ENCODE peak calls at places on chromosomes 1 and 21, in five cellular contexts. C is colonic mucosa, H is upper lobe of left lung, Q is PC-3, G is kidney. U is an unnamed sample.

GRCh38 chr1:88302843-88303486 is 381.1 kb upstream of the PKN2 start:
- DNase-seq in C (no peak), G (no peak), H (no peak), Q (peak; percentile 51), U (no peak)

GRCh38 chr1:96416111-96416595 is 305.4 kb upstream of the PTBP2 start:
- DNase-seq in C (no peak), Q (peak; percentile 84), G (no peak), H (no peak), U (no peak)

GRCh38 chr1:25247829-25248754 is 838 bp upstream of the RSRP1 start:
- DNase-seq in Q (no peak), H (no peak), G (no peak), C (no peak), U (no peak)

GRCh38 chr1:199463521-199464127 is 563.9 kb upstream of the NR5A2 start:
- DNase-seq in C (peak; percentile 24), G (no peak), Q (peak; percentile 67), H (no peak), U (no peak)

GRCh38 chr1:52801011-52801410 is 41.5 kb upstream of the ZYG11A start:
- DNase-seq in C (no peak), H (no peak), G (no peak), Q (no peak), U (no peak)

GRCh38 chr1:246114369-246114768 is 392.7 kb downstream of the SMYD3 start:
- DNase-seq in Q (no peak), C (no peak), H (no peak), G (no peak), U (no peak)

GRCh38 chr1:92929461-92929860 is 31.8 kb downstream of the DIPK1A start:
- DNase-seq in C (no peak), Q (peak; percentile 6), H (no peak), G (no peak), U (no peak)

GRCh38 chr21:35297665-35298064 is 248.6 kb upstream of the RUNX1 start:
- DNase-seq in C (no peak), H (no peak), Q (no peak), G (no peak), U (no peak)

GRCh38 chr1:154972517-154973343 is 1.8 kb upstream of the CKS1B start:
- DNase-seq in Q (peak; percentile 99), G (peak; percentile 94), C (peak; percentile 70), H (no peak), U (no peak)

GRCh38 chr1:188715566-188715965 is 1762.1 kb downstream of the BRINP3 start:
- DNase-seq in H (no peak), Q (peak; percentile 25), G (no peak), C (no peak), U (no peak)

GRCh38 chr1:94803517-94804441 is 16.4 kb upstream of the SLC44A3 start:
- DNase-seq in G (no peak), Q (no peak), C (peak; percentile 49), H (no peak), U (no peak)

GRCh38 chr1:224203243-224204016 is 20.4 kb downstream of the DEGS1 start:
- DNase-seq in C (peak; percentile 26), H (no peak), G (peak; percentile 90), Q (peak; percentile 71), U (no peak)

GRCh38 chr1:180842052-180842451 is 70.6 kb upstream of the KIAA1614 start:
- DNase-seq in Q (no peak), C (no peak), H (no peak), G (no peak), U (no peak)

GRCh38 chr1:240086726-240087125 is 5.0 kb upstream of the FMN2 start:
- DNase-seq in C (no peak), H (no peak), G (no peak), Q (peak; percentile 89), U (no peak)

GRCh38 chr1:53681647-53682368 is 57.2 kb downstream of the GLIS1 start:
- DNase-seq in Q (peak; percentile 71), C (peak; percentile 81), G (no peak), H (no peak), U (peak; percentile 21)

GRCh38 chr1:229768232-229768631 is 142.2 kb downstream of the URB2 start:
- DNase-seq in Q (no peak), H (no peak), C (no peak), G (no peak), U (no peak)

GRCh38 chr1:42259059-42259738 is 75.8 kb downstream of the FOXJ3 start:
- DNase-seq in G (no peak), Q (no peak), C (no peak), H (no peak), U (no peak)

GRCh38 chr1:203598736-203599135 is 27.9 kb upstream of the ATP2B4 start:
- DNase-seq in Q (no peak), H (no peak), G (no peak), C (no peak), U (no peak)

GRCh38 chr1:29389533-29390041 is 153.3 kb downstream of the PTPRU start:
- DNase-seq in Q (no peak), C (peak; percentile 2), G (no peak), H (no peak), U (no peak)

GRCh38 chr1:160797861-160798273 is 1.9 kb downstream of the LY9 start:
- DNase-seq in H (no peak), Q (peak; percentile 37), G (no peak), C (no peak), U (peak; percentile 63)
- H3K4me1 ChIP-seq in H (no peaks in the 10 kb centered on the region), Q (peaks cover 7% of the 10 kb centered on the region), G (no peaks in the 10 kb centered on the region), C (no peaks in the 10 kb centered on the region), U (peaks cover 48% of the 10 kb centered on the region)

GRCh38 chr21:41858466-41859296 is 20.5 kb downstream of the PRDM15 start:
- DNase-seq in G (no peak), H (no peak), Q (no peak), C (no peak), U (no peak)
- H3K36me3 ChIP-seq in G (peaks cover 4% of the 10 kb centered on the region), H (peaks cover 28% of the 10 kb centered on the region), Q (peaks cover 12% of the 10 kb centered on the region), C (no peaks in the 10 kb centered on the region), U (peaks cover 14% of the 10 kb centered on the region)

GRCh38 chr1:234981758-234982157 is 146.9 kb downstream of the TOMM20 start:
- DNase-seq in H (no peak), Q (no peak), C (no peak), G (no peak), U (no peak)
- H3K4me1 ChIP-seq in H (peaks cover 87% of the 10 kb centered on the region), Q (peaks cover 61% of the 10 kb centered on the region), C (peaks cover 32% of the 10 kb centered on the region), G (peaks cover 71% of the 10 kb centered on the region), U (peaks cover 42% of the 10 kb centered on the region)

GRCh38 chr1:68128157-68128556 is 77.7 kb upstream of the DIRAS3 start:
- DNase-seq in Q (no peak), H (no peak), G (no peak), C (no peak), U (no peak)

GRCh38 chr1:68136187-68136586 is 85.8 kb upstream of the DIRAS3 start:
- DNase-seq in C (no peak), Q (peak; percentile 79), G (no peak), H (no peak), U (no peak)

GRCh38 chr1:68128820-68129219 is 78.4 kb upstream of the DIRAS3 start:
- DNase-seq in Q (no peak), H (no peak), C (no peak), G (no peak), U (no peak)

GRCh38 chr1:68132426-68133130 is 82.2 kb upstream of the DIRAS3 start:
- DNase-seq in G (no peak), C (no peak), H (no peak), Q (peak; percentile 38), U (no peak)

DNA sequence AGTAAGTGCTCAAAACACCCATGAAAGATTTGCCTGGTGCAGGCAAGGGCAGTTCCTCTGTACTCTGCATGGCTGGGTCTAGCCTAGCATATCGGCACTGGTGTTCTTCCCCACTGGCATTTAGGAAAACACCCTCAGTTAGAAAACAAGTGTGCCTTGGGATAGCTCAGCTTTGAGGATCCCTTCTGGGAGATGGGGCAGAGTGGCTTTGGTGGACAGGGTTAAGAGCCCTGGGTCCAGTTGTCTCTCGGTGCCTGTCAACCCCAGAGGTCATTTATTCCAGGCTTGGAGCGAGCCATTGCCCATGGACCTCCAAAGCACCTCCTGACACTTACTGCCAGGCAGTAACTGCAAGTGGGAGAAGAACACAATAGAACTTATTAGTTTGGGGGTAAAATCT is 80.8 kb upstream of the DIRAS3 start:
- DNase-seq in Q (no peak), G (no peak), H (no peak), C (no peak), U (no peak)
- H3K36me3 ChIP-seq in Q (no peaks in the 10 kb centered on the region), G (peaks cover 12% of the 10 kb centered on the region), H (peaks cover 12% of the 10 kb centered on the region), C (no peaks in the 10 kb centered on the region), U (no peaks in the 10 kb centered on the region)

U was measured in CD8-positive, alpha-beta memory T cell.